ENCODE peak calls at places on chromosomes 16 and 17, in ten cellular contexts. E is stimulated activated CD4-positive, alpha-beta T cell treated with anti-CD3 and anti-CD28 coated beads, Interleukin-15, amount 100 ng/mL, for 24 hours; I is activated CD4-positive, alpha-beta T cell treated with anti-CD3 and anti-CD28 coated beads, Interleukin-2, amount 50 U/mL, for 1 hour; U is SK-MEL-5; W is ACHN; D is cerebellum; L is RKO; Y is H7; R is posterior cingulate gyrus; F is T-helper 9 cell. S is an unnamed sample.

GRCh38 chr17:29760279-29760721 is 137.6 kb upstream of the CORO6 start:
- DNase-seq in D (no peak), U (peak), Y (peak), I (peak), F (peak), R (no peak), E (peak), L (peak), W (peak), S (no peak)

GRCh38 chr17:38511126-38512108 is 83.2 kb downstream of the ARHGAP23 start:
- DNase-seq in W (peak), L (peak), Y (peak), E (no peak), D (no peak), U (no peak), I (no peak), R (no peak), F (no peak), S (no peak)

GRCh38 chr17:29121442-29121841 is 58.8 kb downstream of the MYO18A start:
- DNase-seq in W (no peak), E (no peak), D (no peak), Y (no peak), U (no peak), R (no peak), I (no peak), F (no peak), L (no peak), S (no peak)

GRCh38 chr16:11391576-11391975 is 46.3 kb downstream of the RMI2 start:
- DNase-seq in D (no peak), Y (peak), W (no peak), R (no peak), U (no peak), E (no peak), F (no peak), I (no peak), L (no peak), S (no peak)

GRCh38 chr16:54923055-54923473 is 7.6 kb upstream of the IRX5 start:
- DNase-seq in Y (no peak), L (no peak), I (no peak), E (no peak), R (no peak), U (peak), D (no peak), W (peak), F (no peak), S (no peak)

GRCh38 chr16:28990375-28991040 is 5.7 kb downstream of the LAT start:
- DNase-seq in L (no peak), R (no peak), U (no peak), D (no peak), F (no peak), I (peak), W (peak), E (peak), Y (no peak), S (no peak)

GRCh38 chr17:78939615-78940014 is 14.4 kb upstream of the TIMP2 start:
- DNase-seq in Y (no peak), F (no peak), D (no peak), I (no peak), W (no peak), R (no peak), L (no peak), U (no peak), E (no peak), S (no peak)

GRCh38 chr17:913207-913606 is 66.4 kb downstream of the NXN start:
- DNase-seq in E (no peak), L (no peak), D (no peak), R (no peak), U (no peak), F (no peak), I (no peak), Y (peak), W (no peak), S (no peak)

GRCh38 chr16:2720719-2721633 is 952 bp upstream of the PRSS27 start:
- DNase-seq in I (peak), W (peak), R (peak), Y (peak), F (peak), L (peak), E (peak), U (peak), D (peak), S (peak)

GRCh38 chr17:51115179-51115578 is 5.5 kb downstream of the SPAG9 start:
- DNase-seq in U (no peak), Y (no peak), I (no peak), E (no peak), W (no peak), F (no peak), D (no peak), R (no peak), L (no peak), S (no peak)